ENCODE peak calls at places on chromosomes 12 and 14, in ten cellular contexts. P, L, J, S, G, N, Z, M, D and X are unnamed samples.

GRCh38 chr12:45701296-45701695 is 28.2 kb upstream of the ARID2 start:
- DNase-seq in P (no peak), L (no peak), J (no peak), S (no peak), G (no peak), N (no peak), Z (no peak), M (no peak), D (no peak), X (no peak)

GRCh38 chr14:89617471-89618291 is 200.6 kb upstream of the FOXN3 start:
- DNase-seq in P (no peak), L (peak), J (peak), S (no peak), G (peak), N (peak), Z (no peak), M (peak), D (peak), X (peak)

GRCh38 chr12:43285248-43285647 is 266.8 kb downstream of the ADAMTS20 start:
- DNase-seq in P (no peak), L (no peak), J (no peak), S (no peak), G (no peak), N (no peak), Z (no peak), M (no peak), D (no peak), X (peak)

GRCh38 chr14:97283450-97284230 is 486.5 kb downstream of the VRK1 start:
- DNase-seq in P (no peak), L (no peak), J (no peak), S (no peak), G (no peak), N (no peak), Z (no peak), M (no peak), D (no peak), X (no peak)

GRCh38 chr14:23558363-23559009 is 2.4 kb downstream of the THTPA start:
- DNase-seq in P (no peak), L (no peak), J (no peak), S (no peak), G (no peak), N (no peak), Z (no peak), M (no peak), D (no peak), X (no peak)

GRCh38 chr14:61489932-61490331 is 168.6 kb downstream of the PRKCH start:
- DNase-seq in P (no peak), L (no peak), J (no peak), S (peak), G (no peak), N (no peak), Z (peak), M (peak), D (no peak), X (peak)

GRCh38 chr12:101209319-101210302 is at the start of gene SLC5A8:
- DNase-seq in P (no peak), L (peak), J (no peak), S (no peak), G (peak), N (no peak), Z (no peak), M (peak), D (no peak), X (no peak)

GRCh38 chr14:23020143-23021128 is 10.5 kb upstream of the C14orf93 start:
- DNase-seq in P (no peak), L (no peak), J (peak), S (no peak), G (no peak), N (no peak), Z (no peak), M (no peak), D (no peak), X (no peak)

GRCh38 chr12:54140958-54141388 is 47.8 kb downstream of the SMUG1 start:
- DNase-seq in P (peak), L (no peak), J (no peak), S (no peak), G (peak), N (no peak), Z (no peak), M (no peak), D (no peak), X (no peak)

GRCh38 chr14:68970096-68970612 is 8.9 kb downstream of the ACTN1 start:
- DNase-seq in P (no peak), L (no peak), J (no peak), S (peak), G (no peak), N (no peak), Z (no peak), M (no peak), D (no peak), X (no peak)

GRCh38 chr12:12813120-12814101 is at the start of gene DDX47:
- DNase-seq in P (peak), L (peak), J (peak), S (peak), G (peak), N (peak), Z (peak), M (peak), D (peak), X (peak)

GRCh38 chr14:66432334-66432733 is 53.8 kb upstream of the CCDC196 start:
- DNase-seq in P (no peak), L (no peak), J (no peak), S (no peak), G (no peak), N (no peak), Z (no peak), M (no peak), D (no peak), X (no peak)

GRCh38 chr12:97404549-97404948 is 58.1 kb upstream of the RMST start:
- DNase-seq in P (no peak), L (no peak), J (peak), S (no peak), G (no peak), N (peak), Z (peak), M (peak), D (peak), X (no peak)

GRCh38 chr12:50400104-50400637 is 514 bp upstream of the LARP4 start:
- DNase-seq in P (no peak), L (no peak), J (peak), S (no peak), G (no peak), N (no peak), Z (no peak), M (no peak), D (no peak), X (no peak)

GRCh38 chr14:77260631-77261030 is 10.4 kb downstream of the NGB start:
- DNase-seq in P (no peak), L (no peak), J (no peak), S (no peak), G (no peak), N (no peak), Z (no peak), M (no peak), D (no peak), X (no peak)

GRCh38 chr12:67592228-67593011 is 56.1 kb upstream of the DYRK2 start:
- DNase-seq in P (no peak), L (no peak), J (no peak), S (no peak), G (no peak), N (no peak), Z (peak), M (no peak), D (no peak), X (no peak)

GRCh38 chr12:112577473-112578334 is 159.0 kb downstream of the PTPN11 start:
- DNase-seq in P (no peak), L (no peak), J (no peak), S (no peak), G (no peak), N (no peak), Z (no peak), M (no peak), D (no peak), X (no peak)

GRCh38 chr14:42222924-42223471 is 616.3 kb downstream of the LRFN5 start:
- DNase-seq in P (no peak), L (peak), J (no peak), S (no peak), G (no peak), N (no peak), Z (peak), M (no peak), D (no peak), X (peak)

GRCh38 chr12:6638305-6638704 is 2.5 kb upstream of the LPAR5 start:
- DNase-seq in P (no peak), L (no peak), J (no peak), S (no peak), G (no peak), N (no peak), Z (no peak), M (peak), D (no peak), X (no peak)

GRCh38 chr14:24072881-24073877 is 1.8 kb downstream of the CPNE6 start:
- DNase-seq in P (no peak), L (no peak), J (no peak), S (no peak), G (no peak), N (no peak), Z (no peak), M (no peak), D (no peak), X (no peak)

GRCh38 chr14:66101662-66102061 is 384.5 kb upstream of the CCDC196 start:
- DNase-seq in P (no peak), L (no peak), J (no peak), S (no peak), G (no peak), N (no peak), Z (no peak), M (no peak), D (no peak), X (no peak)

GRCh38 chr12:123941485-123942276 is 30.9 kb downstream of the CCDC92 start:
- DNase-seq in P (no peak), L (no peak), J (no peak), S (no peak), G (no peak), N (no peak), Z (no peak), M (no peak), D (no peak), X (no peak)

GRCh38 chr12:91493308-91493707 is 310.7 kb upstream of the DCN start:
- DNase-seq in P (no peak), L (no peak), J (no peak), S (no peak), G (no peak), N (no peak), Z (no peak), M (no peak), D (no peak), X (no peak)

GRCh38 chr12:78331764-78332163 is 501.1 kb downstream of the NAV3 start:
- DNase-seq in P (no peak), L (no peak), J (no peak), S (no peak), G (no peak), N (no peak), Z (no peak), M (no peak), D (peak), X (no peak)

GRCh38 chr12:120249875-120250795 is 15.4 kb downstream of the PXN start:
- DNase-seq in P (peak), L (no peak), J (no peak), S (peak), G (no peak), N (no peak), Z (no peak), M (peak), D (no peak), X (peak)

GRCh38 chr14:68124885-68125731 is 305.5 kb downstream of the RAD51B start:
- DNase-seq in P (no peak), L (no peak), J (no peak), S (no peak), G (no peak), N (no peak), Z (peak), M (no peak), D (peak), X (no peak)

GRCh38 chr14:29749327-29749726 is 178.3 kb downstream of the PRKD1 start:
- DNase-seq in P (no peak), L (no peak), J (no peak), S (no peak), G (no peak), N (no peak), Z (peak), M (no peak), D (no peak), X (no peak)

GRCh38 chr14:57259672-57260071 is 9.0 kb downstream of the EXOC5 start:
- DNase-seq in P (no peak), L (no peak), J (no peak), S (no peak), G (no peak), N (no peak), Z (no peak), M (no peak), D (no peak), X (no peak)

GRCh38 chr12:122471324-122472226 is 29.2 kb downstream of the ZCCHC8 start:
- DNase-seq in P (no peak), L (no peak), J (peak), S (no peak), G (no peak), N (peak), Z (peak), M (peak), D (peak), X (no peak)

GRCh38 chr14:31159682-31160296 is 47.8 kb downstream of the HECTD1 start:
- DNase-seq in P (no peak), L (peak), J (no peak), S (peak), G (no peak), N (no peak), Z (peak), M (no peak), D (no peak), X (no peak)

GRCh38 chr12:5171701-5172100 is 128.0 kb downstream of the KCNA5 start:
- DNase-seq in P (no peak), L (peak), J (peak), S (no peak), G (no peak), N (no peak), Z (peak), M (no peak), D (peak), X (no peak)

GRCh38 chr12:108129017-108129812 is at the start of gene WSCD2:
- DNase-seq in P (peak), L (peak), J (peak), S (peak), G (no peak), N (peak), Z (peak), M (no peak), D (peak), X (peak)
- H3K27ac ChIP-seq in P (no peak), L (peak), J (no peak), S (peak), G (no peak), N (peak), Z (no peak), M (no peak), D (no peak), X (peak)

DNA sequence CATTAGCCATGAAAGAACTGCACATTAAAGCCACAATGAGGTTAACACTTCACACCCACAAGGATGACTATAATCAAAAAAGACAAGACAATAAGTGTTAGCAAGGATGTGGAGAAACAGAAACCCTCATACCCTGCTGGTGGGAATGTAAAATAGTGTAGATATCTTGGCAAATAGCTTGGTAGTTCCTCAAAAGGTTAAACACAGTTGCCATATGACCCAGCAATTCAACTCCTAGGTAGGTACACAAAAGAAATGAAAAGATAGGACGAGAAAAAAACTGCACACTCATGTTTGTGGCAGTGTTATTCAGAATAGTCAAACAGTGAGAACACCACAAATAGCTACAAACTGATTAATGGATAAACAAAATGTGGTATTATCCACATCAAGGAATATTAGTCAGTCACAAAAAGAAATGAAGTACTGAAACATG is 93.5 kb downstream of the ATXN2 start:
- DNase-seq in P (no peak), L (no peak), J (no peak), S (no peak), G (no peak), N (no peak), Z (peak), M (no peak), D (no peak), X (no peak)
- TF ChIP-seq EP300 in P (no peak), L (no peak), J (no peak), S (no peak), G (no peak), N (no peak), Z (no peak), M (no peak), D (no peak), X (no peak)

GRCh38 chr12:131351319-131352028 is 359.4 kb upstream of the SFSWAP start:
- DNase-seq in P (no peak), L (no peak), J (peak), S (no peak), G (no peak), N (no peak), Z (peak), M (no peak), D (no peak), X (no peak)
- H3K27ac ChIP-seq in P (no peak), L (no peak), J (no peak), S (no peak), G (no peak), N (no peak), Z (no peak), M (no peak), D (no peak), X (no peak)

DNA sequence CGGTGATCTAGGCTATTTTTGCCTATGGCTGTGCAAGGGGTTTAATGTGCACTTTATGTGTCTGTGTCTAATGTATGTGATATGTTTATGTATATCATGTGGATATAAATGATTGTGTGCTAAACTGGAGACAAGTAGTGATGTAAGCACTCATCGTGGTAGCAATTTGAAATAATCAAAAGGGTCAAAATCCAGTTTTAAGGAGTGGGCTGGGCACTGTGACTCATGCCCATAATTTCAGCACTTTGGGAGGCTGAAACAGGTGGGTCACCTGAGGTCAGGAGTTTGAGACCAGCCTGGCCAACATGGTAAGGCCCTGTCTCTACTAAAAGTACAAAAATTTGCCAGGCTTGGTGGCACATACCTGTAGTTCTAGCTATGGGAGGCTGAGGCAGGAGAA is 2.8 kb downstream of the EDDM3A start:
- DNase-seq in P (no peak), L (peak), J (no peak), S (no peak), G (no peak), N (no peak), Z (no peak), M (no peak), D (no peak), X (no peak)
- TF ChIP-seq EP300 in P (no peak), L (no peak), J (no peak), S (no peak), G (no peak), N (no peak), Z (no peak), M (no peak), D (no peak), X (no peak)

GRCh38 chr14:64210211-64210610 is 84.0 kb downstream of the ESR2 start:
- DNase-seq in P (no peak), L (no peak), J (no peak), S (no peak), G (peak), N (no peak), Z (no peak), M (no peak), D (no peak), X (no peak)

GRCh38 chr14:64209428-64210165 is 84.6 kb downstream of the ESR2 start:
- DNase-seq in P (no peak), L (peak), J (no peak), S (peak), G (peak), N (no peak), Z (no peak), M (peak), D (no peak), X (no peak)

GRCh38 chr14:64208261-64208660 is 85.9 kb downstream of the ESR2 start:
- DNase-seq in P (no peak), L (no peak), J (no peak), S (no peak), G (no peak), N (no peak), Z (no peak), M (no peak), D (no peak), X (no peak)

GRCh38 chr14:64212666-64213065 is 81.5 kb downstream of the ESR2 start:
- DNase-seq in P (no peak), L (no peak), J (no peak), S (no peak), G (no peak), N (no peak), Z (no peak), M (no peak), D (no peak), X (no peak)

DNA sequence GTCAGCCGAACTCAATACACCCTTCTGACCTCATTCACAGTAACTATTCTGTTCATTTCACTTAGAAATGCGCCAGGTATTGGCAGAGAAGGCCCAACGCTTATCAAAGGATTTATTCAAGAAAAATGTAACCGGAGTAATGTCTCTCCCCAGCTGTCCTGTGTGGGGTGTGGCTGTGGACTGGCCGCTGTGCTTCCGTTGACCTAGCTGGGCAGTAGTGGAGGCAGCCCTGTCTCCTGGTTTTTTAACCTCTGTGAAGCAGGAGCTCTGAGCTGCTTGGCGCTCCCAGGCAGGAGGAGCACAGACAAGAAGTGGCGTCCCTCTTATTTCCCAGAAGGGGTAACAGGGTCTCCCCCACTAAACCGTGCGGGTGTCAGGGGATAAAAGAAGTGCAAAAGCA is 85.2 kb downstream of the ESR2 start:
- DNase-seq in P (no peak), L (no peak), J (no peak), S (no peak), G (no peak), N (no peak), Z (no peak), M (no peak), D (no peak), X (no peak)
- H3K27ac ChIP-seq in P (no peak), L (peak), J (no peak), S (peak), G (no peak), N (no peak), Z (no peak), M (peak), D (no peak), X (no peak)